ENCODE peak calls at places on chromosomes 3 and 15, in six cellular contexts. M is dorsolateral prefrontal cortex, J is MCF 10A, P is stomach, I is H1, Q is cardiac muscle cell. D is an unnamed sample.

GRCh38 chr3:169104972-169105371 is 558.5 kb downstream of the MECOM start:
- DNase-seq in M (no peak), J (peak; percentile 39), P (no peak), I (no peak), Q (peak; percentile 65), D (no peak)

GRCh38 chr3:197791120-197792018 is at the start of gene LRCH3:
- DNase-seq in M (peak; percentile 88), J (peak; percentile 66), P (peak; percentile 72), I (peak; percentile 98), Q (peak; percentile 85), D (peak; percentile 84)

GRCh38 chr15:77025941-77026411 is 31.1 kb downstream of the PSTPIP1 start:
- DNase-seq in M (peak; percentile 30), J (no peak), P (no peak), I (peak; percentile 42), Q (no peak), D (peak; percentile 1)

GRCh38 chr3:129325383-129325782 is 46.7 kb downstream of the HMCES start:
- DNase-seq in M (no peak), J (no peak), P (no peak), I (no peak), Q (no peak), D (no peak)

GRCh38 chr3:173688216-173688842 is 290.8 kb downstream of the NLGN1 start:
- DNase-seq in M (no peak), J (no peak), P (no peak), I (no peak), Q (no peak), D (no peak)

GRCh38 chr3:88542916-88543315 is 393.2 kb downstream of the C3orf38 start:
- DNase-seq in M (no peak), J (no peak), P (no peak), I (no peak), Q (no peak), D (no peak)

GRCh38 chr3:173932624-173933023 is 535.1 kb downstream of the NLGN1 start:
- DNase-seq in M (no peak), J (peak; percentile 61), P (no peak), I (no peak), Q (peak; percentile 37), D (no peak)

GRCh38 chr3:115974940-115975339 is 351.6 kb downstream of the GAP43 start:
- DNase-seq in M (no peak), J (no peak), P (no peak), I (no peak), Q (no peak), D (no peak)

GRCh38 chr3:193814166-193814565 is 221.2 kb downstream of the OPA1 start:
- DNase-seq in M (no peak), J (no peak), P (no peak), I (no peak), Q (no peak), D (no peak)

GRCh38 chr3:105999856-106000255 is 131.0 kb upstream of the CBLB start:
- DNase-seq in M (no peak), J (no peak), P (no peak), I (no peak), Q (no peak), D (no peak)

GRCh38 chr3:136752046-136752326 is 192 bp downstream of the STAG1 start:
- DNase-seq in M (no peak), J (no peak), P (no peak), I (no peak), Q (no peak), D (no peak)

GRCh38 chr3:192481638-192482037 is 245.7 kb downstream of the FGF12 start:
- DNase-seq in M (no peak), J (peak; percentile 91), P (no peak), I (no peak), Q (peak; percentile 90), D (no peak)

GRCh38 chr3:188947983-188948657 is 223.7 kb upstream of the TPRG1 start:
- DNase-seq in M (peak; percentile 86), J (peak; percentile 99), P (peak; percentile 97), I (peak; percentile 69), Q (peak; percentile 100), D (no peak)

GRCh38 chr3:11394397-11394796 is 122.2 kb downstream of the ATG7 start:
- DNase-seq in M (no peak), J (no peak), P (no peak), I (no peak), Q (no peak), D (no peak)

DNA sequence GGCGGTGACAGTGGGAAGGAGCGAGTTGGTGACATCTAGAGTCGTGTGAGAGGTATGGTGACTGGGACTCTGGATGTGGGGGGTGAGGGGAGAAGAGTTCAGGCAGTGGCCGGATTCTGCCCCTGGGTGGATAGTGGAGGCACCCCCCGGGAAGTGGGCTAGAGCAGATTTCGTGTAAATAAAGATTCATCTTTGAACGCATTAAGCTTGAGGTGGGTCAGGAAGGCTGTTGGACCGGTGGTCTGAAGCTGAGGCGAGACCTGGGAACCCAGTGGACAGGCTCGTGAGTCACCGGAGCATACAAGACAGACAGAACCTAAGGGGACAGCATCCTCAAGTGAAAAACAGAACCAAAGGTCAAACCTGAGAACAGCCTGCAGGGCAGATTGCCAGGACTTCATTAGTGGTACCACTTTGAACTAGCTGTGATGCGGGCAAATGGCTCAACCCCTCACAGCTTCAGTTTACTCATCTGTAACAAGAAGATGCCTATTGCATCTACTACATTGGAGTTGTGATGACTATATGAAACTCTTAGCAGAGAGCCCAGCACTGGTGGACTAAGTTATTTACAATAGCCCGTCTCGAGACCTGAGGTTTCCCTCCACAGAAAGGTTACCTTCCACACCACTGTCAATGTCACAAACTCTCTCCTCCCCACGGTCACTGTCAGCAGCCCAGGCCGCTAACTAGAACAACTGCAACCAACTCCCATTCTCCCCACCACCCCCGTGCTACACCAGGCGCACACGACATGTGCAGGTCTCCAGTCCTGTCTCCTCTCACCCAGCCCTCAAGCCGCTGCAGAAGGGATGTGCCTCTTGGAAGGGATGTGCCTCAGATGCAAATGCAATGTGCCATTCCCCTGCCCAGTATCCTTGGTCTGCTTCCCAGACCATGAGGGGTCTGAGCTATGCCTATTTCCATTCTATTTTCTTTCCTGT is 901 bp upstream of the CLN6 start:
- DNase-seq in M (no peak), J (peak; percentile 17), P (peak; percentile 26), I (peak; percentile 40), Q (no peak), D (no peak)
- TF ChIP-seq CTCF in M (peak; percentile 23), J (no peak), P (no peak), I (no peak), Q (no peak), D (no peak)

DNA sequence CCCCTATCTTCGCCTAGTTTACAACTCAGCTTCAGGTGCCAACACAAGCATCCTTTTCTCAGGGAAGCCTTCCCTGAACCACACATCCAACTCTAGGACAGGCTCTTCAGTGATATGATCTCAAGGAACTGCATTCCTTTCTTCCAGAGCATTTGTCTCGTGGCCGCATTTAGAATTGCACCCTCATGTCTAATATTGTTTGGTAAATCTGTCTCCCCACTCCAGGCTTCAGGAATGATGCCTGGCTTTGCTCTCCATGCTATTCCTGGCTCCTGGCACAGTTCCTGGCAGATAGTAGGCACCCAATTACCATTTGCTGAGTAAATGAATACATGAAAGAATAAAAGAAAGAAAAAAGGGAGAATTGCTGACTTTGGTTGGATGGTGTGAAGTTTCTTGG is 2.4 kb downstream of the CYP19A1 start:
- DNase-seq in M (no peak), J (no peak), P (no peak), I (no peak), Q (peak; percentile 20), D (no peak)
- TF ChIP-seq CTCF in M (no peak), J (no peak), P (no peak), I (no peak), Q (no peak), D (no peak)

DNA sequence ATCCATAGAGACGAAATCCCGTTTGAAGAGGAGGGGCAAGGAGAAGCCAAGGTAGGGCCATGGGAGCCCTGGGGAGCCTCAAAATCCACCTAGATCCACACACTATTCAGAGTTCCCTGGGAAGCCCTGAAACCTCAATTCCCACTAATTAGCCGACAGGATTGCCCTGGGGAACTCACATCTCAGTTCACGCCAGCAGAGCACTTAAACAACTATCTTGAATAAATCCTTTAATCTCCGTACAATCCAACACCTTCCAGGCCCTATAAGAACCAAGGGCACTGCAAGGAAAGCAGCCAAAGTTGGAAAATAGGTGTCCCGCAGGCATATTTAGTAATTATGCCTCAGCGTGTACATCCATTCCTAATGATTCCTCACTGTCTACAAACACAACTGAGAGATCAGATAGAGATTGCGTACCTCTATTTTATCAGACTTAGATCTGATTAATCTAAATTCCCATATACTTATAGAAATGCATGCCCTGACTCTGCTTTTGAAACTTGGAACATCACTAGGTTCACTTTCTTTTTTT is 25.6 kb upstream of the EIF4A2 start:
- DNase-seq in M (no peak), J (no peak), P (no peak), I (no peak), Q (no peak), D (no peak)
- TF ChIP-seq CTCF in M (no peak), J (no peak), P (no peak), I (no peak), Q (no peak), D (no peak)

GRCh38 chr3:138263104-138263503 is 66.5 kb downstream of the NME9 start:
- DNase-seq in M (no peak), J (no peak), P (no peak), I (no peak), Q (no peak), D (no peak)
- TF ChIP-seq CTCF in M (peak; percentile 59), J (no peak), P (no peak), I (peak; percentile 20), Q (no peak), D (no peak)

DNA sequence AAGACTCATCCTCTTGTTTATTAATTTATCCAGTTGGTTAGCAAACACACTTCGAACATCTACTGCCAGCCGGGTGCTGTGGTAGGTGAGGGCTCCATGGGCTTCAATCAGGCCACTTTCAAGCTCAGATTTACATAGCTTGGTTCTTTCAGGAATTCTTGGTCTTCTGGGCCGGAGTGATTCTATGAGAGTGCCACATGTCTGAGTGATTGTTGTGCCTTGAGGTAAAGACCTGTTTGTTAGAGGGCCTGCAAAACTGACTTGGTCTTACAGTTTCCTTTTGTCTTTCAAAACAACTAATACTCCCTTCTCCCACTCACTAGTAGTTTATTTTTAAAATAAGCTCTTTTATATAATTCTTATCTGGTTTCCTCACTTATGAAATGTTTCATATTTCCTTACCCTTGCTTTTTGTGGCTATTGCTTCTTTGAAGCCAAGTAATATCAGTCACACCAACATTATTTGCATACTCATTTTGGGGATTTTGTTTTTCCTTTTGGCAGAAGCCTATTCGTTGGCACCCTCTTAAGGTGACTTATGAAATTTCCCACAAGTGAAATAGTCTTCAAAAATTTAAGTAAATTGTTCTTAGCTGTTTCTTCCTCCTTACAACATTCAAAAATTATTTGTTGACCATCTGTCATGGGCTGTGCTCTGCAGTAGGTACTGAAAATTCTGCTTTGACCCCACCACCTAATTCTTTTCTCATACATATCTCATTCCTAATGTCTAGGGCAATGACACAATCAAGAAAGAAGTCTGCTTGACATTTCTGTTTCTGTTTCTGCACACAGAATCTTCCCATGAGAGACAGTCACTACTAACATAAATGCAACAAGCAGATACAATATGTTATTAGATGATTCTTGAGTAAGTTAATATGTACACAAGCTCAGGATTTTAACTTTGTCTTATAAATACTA is 120.2 kb downstream of the LRRC28 start:
- DNase-seq in M (no peak), J (peak; percentile 11), P (no peak), I (no peak), Q (peak; percentile 68), D (no peak)
- TF ChIP-seq CTCF in M (no peak), J (peak; percentile 24), P (no peak), I (no peak), Q (no peak), D (no peak)

D was measured in activated B cell treated with CpG ODN at 0.5 μM for 24 hours.